ENCODE peak calls at places on chromosomes 1 and 21, in five cellular contexts. One of them, this sample, is unnamed.

GRCh38 chr1:230621290-230622022 is 20.8 kb upstream of the COG2 start:
- DNase-seq in IMR-90: no peak
- DNase-seq in HCT116: no peak
- DNase-seq in gastrocnemius medialis: no peak
- DNase-seq in suprapubic skin: no peak
- DNase-seq in this sample: no peak

GRCh38 chr21:39080366-39080765 is 102.9 kb downstream of the PSMG1 start:
- DNase-seq in IMR-90: no peak
- DNase-seq in HCT116: no peak
- DNase-seq in gastrocnemius medialis: no peak
- DNase-seq in suprapubic skin: no peak
- DNase-seq in this sample: no peak

GRCh38 chr1:111746614-111746999 is 7.4 kb upstream of the INKA2 start:
- DNase-seq in IMR-90: no peak
- DNase-seq in HCT116: no peak
- DNase-seq in gastrocnemius medialis: no peak
- DNase-seq in suprapubic skin: no peak
- DNase-seq in this sample: no peak

GRCh38 chr1:12081648-12082396 is 18.7 kb downstream of the TNFRSF8 start:
- DNase-seq in IMR-90: no peak
- DNase-seq in HCT116: peak
- DNase-seq in gastrocnemius medialis: no peak
- DNase-seq in suprapubic skin: no peak
- DNase-seq in this sample: no peak

GRCh38 chr1:13927736-13928135 is 227.7 kb downstream of the PRDM2 start:
- DNase-seq in IMR-90: no peak
- DNase-seq in HCT116: no peak
- DNase-seq in gastrocnemius medialis: no peak
- DNase-seq in suprapubic skin: no peak
- DNase-seq in this sample: no peak

GRCh38 chr1:204602871-204603542 is 82.5 kb downstream of the LRRN2 start:
- DNase-seq in IMR-90: no peak
- DNase-seq in HCT116: no peak
- DNase-seq in gastrocnemius medialis: no peak
- DNase-seq in suprapubic skin: no peak
- DNase-seq in this sample: no peak

GRCh38 chr1:166925791-166926483 is 49.4 kb downstream of the ILDR2 start:
- DNase-seq in IMR-90: peak
- DNase-seq in HCT116: no peak
- DNase-seq in gastrocnemius medialis: no peak
- DNase-seq in suprapubic skin: no peak
- DNase-seq in this sample: peak

GRCh38 chr1:230858918-230859819 is 9.2 kb downstream of the C1orf198 start:
- DNase-seq in IMR-90: peak
- DNase-seq in HCT116: no peak
- DNase-seq in gastrocnemius medialis: no peak
- DNase-seq in suprapubic skin: no peak
- DNase-seq in this sample: no peak

GRCh38 chr1:9239622-9240401 is 5.2 kb downstream of the H6PD start:
- DNase-seq in IMR-90: peak
- DNase-seq in HCT116: no peak
- DNase-seq in gastrocnemius medialis: no peak
- DNase-seq in suprapubic skin: no peak
- DNase-seq in this sample: peak

GRCh38 chr1:153344718-153345025 is 4.0 kb downstream of the PGLYRP4 start:
- DNase-seq in IMR-90: no peak
- DNase-seq in HCT116: no peak
- DNase-seq in gastrocnemius medialis: no peak
- DNase-seq in suprapubic skin: peak
- DNase-seq in this sample: no peak

DNA sequence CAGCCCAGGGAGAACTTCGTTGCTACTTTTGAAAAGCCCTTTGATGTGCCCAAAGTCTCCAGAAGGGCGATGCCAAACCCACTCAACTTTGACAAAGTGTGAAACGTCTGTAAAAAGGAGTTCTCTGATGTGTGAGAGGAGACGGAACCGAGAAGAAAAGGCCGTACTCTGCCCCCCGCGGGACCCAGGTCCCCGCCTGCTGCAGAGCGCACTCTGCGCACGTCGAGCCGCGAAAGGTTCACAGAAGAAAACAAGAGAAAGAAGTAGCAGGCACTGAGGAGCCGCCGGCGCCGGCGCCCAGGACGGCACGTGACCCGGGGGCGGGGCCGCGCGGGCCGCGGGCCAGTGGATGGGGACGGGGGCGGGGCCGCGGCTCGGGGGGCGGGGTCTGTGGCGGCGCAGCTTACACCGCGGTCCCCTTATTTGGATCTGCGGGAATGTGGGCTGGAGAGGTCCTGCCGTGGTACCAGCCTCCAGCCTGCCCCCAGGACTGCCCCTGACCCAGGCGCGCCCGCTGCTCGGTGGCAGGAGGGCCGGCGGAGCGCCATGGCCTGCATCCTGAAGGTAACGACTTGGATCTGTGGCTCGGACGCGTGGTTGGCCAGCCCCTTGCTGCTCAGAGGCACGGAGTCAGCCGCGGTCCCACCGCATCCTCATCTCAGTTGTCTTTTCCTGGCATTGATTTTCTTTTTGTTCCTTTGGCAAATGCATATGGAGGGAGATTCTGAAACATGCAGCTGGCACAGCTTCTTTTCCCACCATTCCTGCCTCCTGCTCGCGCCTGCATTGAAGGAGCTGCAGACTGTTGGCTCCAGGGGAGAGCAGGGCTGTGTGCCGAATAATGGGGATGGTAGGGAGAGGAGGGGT is at the start of gene ST6GALNAC3:
- DNase-seq in IMR-90: peak
- DNase-seq in HCT116: no peak
- DNase-seq in gastrocnemius medialis: peak
- DNase-seq in suprapubic skin: peak
- DNase-seq in this sample: no peak
- TF ChIP-seq POLR2A in IMR-90: no peak
- TF ChIP-seq POLR2A in HCT116: peak
- TF ChIP-seq POLR2A in gastrocnemius medialis: peak
- TF ChIP-seq POLR2A in suprapubic skin: no peak
- TF ChIP-seq POLR2A in this sample: no peak

GRCh38 chr1:5769146-5769545 is 223.1 kb downstream of the NPHP4 start:
- DNase-seq in IMR-90: no peak
- DNase-seq in HCT116: no peak
- DNase-seq in gastrocnemius medialis: no peak
- DNase-seq in suprapubic skin: no peak
- DNase-seq in this sample: no peak
- TF ChIP-seq POLR2A in IMR-90: no peak
- TF ChIP-seq POLR2A in HCT116: no peak
- TF ChIP-seq POLR2A in gastrocnemius medialis: no peak
- TF ChIP-seq POLR2A in suprapubic skin: no peak
- TF ChIP-seq POLR2A in this sample: no peak

GRCh38 chr1:22451702-22452400 is at the start of gene ZBTB40:
- DNase-seq in IMR-90: peak
- DNase-seq in HCT116: peak
- DNase-seq in gastrocnemius medialis: peak
- DNase-seq in suprapubic skin: peak
- DNase-seq in this sample: peak
- TF ChIP-seq POLR2A in IMR-90: no peak
- TF ChIP-seq POLR2A in HCT116: peak
- TF ChIP-seq POLR2A in gastrocnemius medialis: peak
- TF ChIP-seq POLR2A in suprapubic skin: no peak
- TF ChIP-seq POLR2A in this sample: peak

DNA sequence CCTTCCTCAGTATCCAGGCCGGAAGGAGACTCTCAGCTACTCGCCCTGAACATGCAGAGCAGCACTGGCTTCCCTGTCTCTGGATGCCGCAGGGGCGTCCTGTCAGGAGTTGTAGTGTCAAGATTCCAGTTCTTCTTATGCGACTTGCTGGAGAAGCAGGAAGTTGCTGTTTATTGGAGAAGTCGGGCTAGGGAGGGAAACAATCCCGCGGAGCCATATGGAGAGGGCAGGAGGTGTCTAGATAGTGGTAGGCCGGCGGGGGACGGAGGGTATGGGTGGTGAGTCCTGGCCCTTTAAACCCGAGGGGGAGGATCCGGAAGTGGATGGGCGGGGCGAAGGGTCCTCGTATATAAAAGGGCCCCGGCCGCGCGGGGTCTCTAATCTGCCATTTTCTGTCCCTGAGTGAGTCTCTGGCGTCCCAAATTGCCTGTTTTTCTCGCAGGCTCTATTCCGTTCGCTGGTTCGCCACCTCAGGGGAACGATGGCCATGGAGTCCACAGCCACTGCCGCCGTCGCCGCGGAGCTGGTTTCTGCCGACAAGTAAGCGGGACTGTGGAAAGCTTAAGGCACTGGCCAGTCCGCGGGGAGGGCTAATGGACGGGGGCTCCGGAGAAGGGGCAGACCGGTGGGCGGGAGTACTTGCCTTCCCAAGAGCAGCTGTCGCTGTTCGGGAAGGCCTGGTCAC is at the start of gene NASP:
- DNase-seq in IMR-90: peak
- DNase-seq in HCT116: peak
- DNase-seq in gastrocnemius medialis: peak
- DNase-seq in suprapubic skin: peak
- DNase-seq in this sample: peak
- TF ChIP-seq POLR2A in IMR-90: peak
- TF ChIP-seq POLR2A in HCT116: peak
- TF ChIP-seq POLR2A in gastrocnemius medialis: peak
- TF ChIP-seq POLR2A in suprapubic skin: peak
- TF ChIP-seq POLR2A in this sample: peak

GRCh38 chr1:227428803-227429202 is 110.5 kb upstream of the CDC42BPA start:
- DNase-seq in IMR-90: peak
- DNase-seq in HCT116: no peak
- DNase-seq in gastrocnemius medialis: no peak
- DNase-seq in suprapubic skin: no peak
- DNase-seq in this sample: no peak
- TF ChIP-seq POLR2A in IMR-90: no peak
- TF ChIP-seq POLR2A in HCT116: no peak
- TF ChIP-seq POLR2A in gastrocnemius medialis: no peak
- TF ChIP-seq POLR2A in suprapubic skin: no peak
- TF ChIP-seq POLR2A in this sample: no peak

DNA sequence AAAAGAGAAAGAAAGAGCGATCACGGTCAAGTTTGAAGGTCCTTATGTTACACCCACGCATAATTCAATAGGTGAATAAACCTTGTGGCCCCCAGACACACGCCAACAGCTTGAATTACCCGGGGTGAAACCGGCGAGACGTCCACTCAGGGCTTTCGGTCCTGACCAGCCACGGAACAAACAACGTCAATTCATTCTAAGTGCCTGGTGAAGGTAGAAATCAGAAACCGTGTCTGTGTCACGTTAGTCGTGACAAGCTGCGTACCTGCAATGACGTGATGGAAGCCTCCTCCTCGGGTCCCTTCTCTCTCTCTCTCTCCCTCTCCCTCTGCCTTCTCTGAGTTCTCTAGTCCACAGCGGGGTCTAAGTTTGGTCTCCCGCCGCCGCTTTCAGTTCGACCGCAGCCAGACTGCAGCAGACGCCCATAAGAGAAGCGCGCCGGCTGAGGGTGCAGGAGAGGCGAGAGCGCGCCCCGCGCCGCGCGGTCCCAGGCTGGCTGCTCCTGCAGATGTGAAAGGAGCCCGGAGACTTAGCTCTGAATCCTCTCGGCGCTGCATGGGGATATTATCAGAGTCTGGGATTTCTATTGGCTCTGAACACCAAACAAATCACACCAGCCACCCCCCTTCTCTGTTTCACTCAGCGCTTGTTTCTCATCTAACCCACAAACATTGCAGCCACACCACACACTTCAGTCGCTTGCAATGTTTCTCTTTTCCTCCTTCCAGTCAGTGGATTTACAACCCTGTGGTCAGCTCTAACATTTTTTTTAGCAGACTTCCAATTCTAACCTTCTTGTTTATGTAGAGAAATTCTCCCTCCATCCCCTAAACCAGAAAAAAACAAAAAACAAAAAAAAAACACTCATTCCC is at the start of gene GREM2:
- DNase-seq in IMR-90: peak
- DNase-seq in HCT116: no peak
- DNase-seq in gastrocnemius medialis: no peak
- DNase-seq in suprapubic skin: peak
- DNase-seq in this sample: peak
- TF ChIP-seq POLR2A in IMR-90: peak
- TF ChIP-seq POLR2A in HCT116: no peak
- TF ChIP-seq POLR2A in gastrocnemius medialis: peak
- TF ChIP-seq POLR2A in suprapubic skin: no peak
- TF ChIP-seq POLR2A in this sample: no peak

GRCh38 chr1:238451006-238451405 is 560.3 kb upstream of the ZP4 start:
- DNase-seq in IMR-90: no peak
- DNase-seq in HCT116: no peak
- DNase-seq in gastrocnemius medialis: no peak
- DNase-seq in suprapubic skin: no peak
- DNase-seq in this sample: no peak
- TF ChIP-seq POLR2A in IMR-90: no peak
- TF ChIP-seq POLR2A in HCT116: no peak
- TF ChIP-seq POLR2A in gastrocnemius medialis: no peak
- TF ChIP-seq POLR2A in suprapubic skin: no peak
- TF ChIP-seq POLR2A in this sample: no peak